ENCODE peak calls at places on chromosomes 5 and 9, in seven cellular contexts. Q, W, L, B, E, C and M are unnamed samples. For H3K36me3, the result is how much of the 10 kb centered on the place peaks cover.

GRCh38 chr5:103829585-103829984 is 267.0 kb upstream of the NUDT12 start:
- DNase-seq in Q (no peak), W (no peak), L (no peak), B (no peak), E (peak), C (no peak), M (no peak)

GRCh38 chr5:5178121-5178520 is 38.0 kb downstream of the ADAMTS16 start:
- DNase-seq in Q (peak), W (peak), L (no peak), B (no peak), E (no peak), C (no peak), M (no peak)

GRCh38 chr5:122091942-122092600 is 14.0 kb upstream of the LOX start:
- DNase-seq in Q (no peak), W (no peak), L (no peak), B (no peak), E (no peak), C (no peak), M (no peak)

GRCh38 chr9:94741856-94742255 is 15.4 kb downstream of the AOPEP start:
- DNase-seq in Q (no peak), W (no peak), L (no peak), B (no peak), E (no peak), C (no peak), M (no peak)

GRCh38 chr9:133142657-133143592 is 20.8 kb downstream of the GBGT1 start:
- DNase-seq in Q (no peak), W (no peak), L (no peak), B (no peak), E (no peak), C (no peak), M (peak)

GRCh38 chr5:172749881-172750608 is 20.9 kb downstream of the DUSP1 start:
- DNase-seq in Q (no peak), W (no peak), L (no peak), B (peak), E (no peak), C (no peak), M (no peak)

GRCh38 chr5:112396430-112396829 is 22.6 kb downstream of the EPB41L4A start:
- DNase-seq in Q (no peak), W (no peak), L (no peak), B (no peak), E (no peak), C (no peak), M (no peak)

GRCh38 chr5:32692066-32692746 is 18.9 kb upstream of the NPR3 start:
- DNase-seq in Q (no peak), W (no peak), L (no peak), B (no peak), E (no peak), C (no peak), M (no peak)

GRCh38 chr9:137393176-137394150 is 29.5 kb downstream of the EXD3 start:
- DNase-seq in Q (no peak), W (no peak), L (no peak), B (no peak), E (no peak), C (no peak), M (no peak)

GRCh38 chr5:130289132-130290088 is 385.1 kb downstream of the CHSY3 start:
- DNase-seq in Q (no peak), W (no peak), L (no peak), B (no peak), E (no peak), C (no peak), M (no peak)

GRCh38 chr5:75681125-75681830 is 36.0 kb downstream of the POC5 start:
- DNase-seq in Q (no peak), W (no peak), L (no peak), B (no peak), E (peak), C (peak), M (peak)

GRCh38 chr9:109726122-109726521 is 53.9 kb upstream of the PALM2AKAP2 start:
- DNase-seq in Q (no peak), W (no peak), L (no peak), B (no peak), E (no peak), C (no peak), M (no peak)

GRCh38 chr9:84670106-84670800 is 724 bp downstream of the NTRK2 start:
- DNase-seq in Q (no peak), W (peak), L (no peak), B (peak), E (no peak), C (no peak), M (no peak)

GRCh38 chr9:93517331-93517730 is 59.1 kb upstream of the PHF2 start:
- DNase-seq in Q (no peak), W (no peak), L (no peak), B (no peak), E (no peak), C (no peak), M (no peak)

GRCh38 chr5:115262066-115262404 is 642 bp downstream of the PGGT1B start:
- DNase-seq in Q (no peak), W (no peak), L (no peak), B (no peak), E (no peak), C (no peak), M (no peak)

GRCh38 chr9:90641868-90642558 is 611 bp downstream of the DIRAS2 start:
- DNase-seq in Q (no peak), W (no peak), L (no peak), B (no peak), E (no peak), C (no peak), M (no peak)

GRCh38 chr5:132854301-132854700 is 12.0 kb downstream of the GDF9 start:
- DNase-seq in Q (no peak), W (no peak), L (no peak), B (no peak), E (no peak), C (no peak), M (no peak)

GRCh38 chr9:98402272-98402840 is 146.9 kb upstream of the TBC1D2 start:
- DNase-seq in Q (no peak), W (no peak), L (no peak), B (no peak), E (no peak), C (no peak), M (no peak)

GRCh38 chr9:123796618-123797484 is 133.1 kb downstream of the DENND1A start:
- DNase-seq in Q (no peak), W (no peak), L (no peak), B (no peak), E (peak), C (no peak), M (no peak)

DNA sequence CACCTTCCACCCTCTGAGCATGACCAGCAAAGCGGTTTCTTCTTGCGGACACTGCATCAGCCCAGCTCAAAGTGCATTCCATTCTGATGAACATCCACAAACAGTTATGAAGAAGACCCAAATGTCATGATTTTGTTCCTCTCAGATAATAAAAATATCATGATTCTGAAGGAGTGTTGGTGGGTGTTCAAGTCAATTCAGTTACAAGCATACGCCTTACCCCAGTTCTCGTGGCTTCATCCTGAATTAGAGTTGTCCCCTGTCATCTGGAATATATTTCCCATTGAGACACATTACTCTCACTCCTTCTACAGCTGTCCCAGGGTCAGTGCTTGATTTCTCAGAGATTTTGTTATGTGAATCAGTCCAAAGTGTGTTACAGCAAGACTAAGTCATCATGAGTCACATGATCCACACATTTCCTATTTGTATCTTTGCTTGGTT is 325.4 kb downstream of the RFX3 start:
- DNase-seq in Q (no peak), W (no peak), L (no peak), B (no peak), E (no peak), C (no peak), M (no peak)
- H3K4me3 ChIP-seq in Q (no peak), W (no peak), L (no peak), B (no peak), E (no peak), C (no peak), M (no peak)

GRCh38 chr9:86599565-86599964 is 245.4 kb upstream of the TUT7 start:
- DNase-seq in Q (no peak), W (no peak), L (no peak), B (no peak), E (no peak), C (no peak), M (no peak)
- H3K36me3 ChIP-seq in Q (under half), W (under half), L (under half), B (under half), E (under half), C (under half), M (under half)

DNA sequence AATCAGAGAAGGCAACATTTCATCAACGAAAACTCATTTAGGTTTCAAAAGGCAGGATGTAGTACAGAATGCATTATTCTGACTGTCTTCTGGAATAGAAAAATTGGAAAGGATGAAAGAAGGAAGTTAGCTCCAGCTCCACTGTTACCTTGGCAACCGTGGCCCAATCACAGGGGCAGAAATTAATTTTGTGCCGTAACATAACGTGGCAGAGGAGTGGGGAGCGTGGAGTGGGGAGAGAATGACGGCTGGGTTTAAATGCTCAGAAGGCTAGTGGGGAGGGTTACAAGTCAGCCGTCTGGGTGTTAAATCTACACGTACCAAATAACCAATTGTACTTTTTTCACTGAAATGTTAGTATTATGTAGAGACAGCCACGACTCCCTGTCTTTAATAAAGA is 32.3 kb upstream of the EQTN start:
- DNase-seq in Q (no peak), W (no peak), L (no peak), B (no peak), E (no peak), C (no peak), M (no peak)
- H3K4me3 ChIP-seq in Q (no peak), W (no peak), L (no peak), B (no peak), E (no peak), C (no peak), M (no peak)

GRCh38 chr5:160048131-160048530 is 39.2 kb downstream of the TTC1 start:
- DNase-seq in Q (no peak), W (no peak), L (no peak), B (no peak), E (no peak), C (no peak), M (no peak)
- H3K36me3 ChIP-seq in Q (under half), W (under half), L (under half), B (half or more), E (under half), C (under half), M (under half)

DNA sequence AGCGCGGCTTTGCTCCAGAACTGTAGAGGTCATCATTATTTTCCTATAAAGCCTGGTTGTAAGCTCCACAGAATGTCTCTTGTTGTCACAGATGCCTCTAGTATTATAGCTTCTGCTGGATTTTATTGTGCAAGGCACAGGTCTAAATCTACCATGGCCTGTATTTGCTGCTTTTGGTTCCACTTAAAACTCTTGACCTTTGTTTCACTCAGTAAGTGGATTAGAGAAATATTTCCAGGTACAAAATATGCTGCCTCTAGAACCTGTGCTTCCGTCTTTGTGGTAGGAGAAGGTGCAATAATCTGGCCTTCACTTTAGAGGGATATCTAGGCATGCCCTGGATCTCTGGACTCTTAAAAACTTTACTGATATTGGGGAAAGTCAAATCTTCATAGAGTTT is 476.6 kb upstream of the CD180 start:
- DNase-seq in Q (no peak), W (no peak), L (no peak), B (no peak), E (no peak), C (no peak), M (no peak)
- H3K4me3 ChIP-seq in Q (no peak), W (no peak), L (no peak), B (no peak), E (no peak), C (no peak), M (no peak)

GRCh38 chr9:127664324-127664677 is 42.5 kb upstream of the CFAP157 start:
- DNase-seq in Q (no peak), W (no peak), L (no peak), B (no peak), E (peak), C (no peak), M (no peak)

GRCh38 chr9:127664678-127665507 is 41.9 kb upstream of the CFAP157 start:
- DNase-seq in Q (no peak), W (no peak), L (no peak), B (no peak), E (no peak), C (no peak), M (no peak)

GRCh38 chr9:127667906-127668305 is 38.9 kb upstream of the CFAP157 start:
- DNase-seq in Q (no peak), W (no peak), L (no peak), B (no peak), E (no peak), C (no peak), M (no peak)

GRCh38 chr9:127662617-127663016 is 44.2 kb upstream of the CFAP157 start:
- DNase-seq in Q (no peak), W (no peak), L (no peak), B (no peak), E (peak), C (no peak), M (no peak)

DNA sequence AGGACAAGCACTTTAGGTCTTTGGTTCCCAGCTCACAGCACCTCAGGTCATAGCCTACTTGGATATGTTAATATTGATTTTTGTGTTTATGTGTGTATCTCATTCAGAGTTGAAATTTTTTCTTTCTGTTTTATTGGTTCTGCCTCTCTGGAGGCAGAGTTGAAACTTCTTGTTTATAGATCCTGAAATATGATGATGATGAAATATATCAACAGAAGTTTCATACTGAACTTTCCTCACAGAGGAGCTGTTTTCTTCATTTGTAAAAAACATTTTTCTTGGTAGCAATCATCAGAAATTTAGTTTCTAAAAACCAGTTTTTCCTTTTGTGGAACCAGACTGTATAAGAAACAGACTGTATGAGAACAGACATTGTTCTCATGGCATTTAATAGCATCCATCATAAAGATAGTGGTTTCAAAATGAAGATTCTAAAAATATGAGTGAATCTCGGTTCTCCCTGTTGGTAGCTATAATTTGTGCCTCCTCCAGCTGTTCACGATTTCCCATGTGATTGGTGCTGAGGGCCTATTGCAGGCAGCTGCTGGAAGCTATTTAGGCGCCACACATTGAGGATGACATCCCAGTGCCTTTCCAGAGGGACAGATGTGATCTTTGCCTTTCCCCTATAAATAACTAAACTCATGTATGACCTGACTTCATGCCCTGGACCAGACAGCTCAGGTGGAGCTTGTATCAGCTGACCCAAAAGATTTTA is 39.5 kb upstream of the CFAP157 start:
- DNase-seq in Q (no peak), W (no peak), L (no peak), B (no peak), E (no peak), C (no peak), M (no peak)
- H3K36me3 ChIP-seq in Q (under half), W (under half), L (under half), B (half or more), E (under half), C (under half), M (under half)

GRCh38 chr5:14186132-14186830 is 43.1 kb downstream of the TRIO start:
- DNase-seq in Q (no peak), W (no peak), L (no peak), B (no peak), E (no peak), C (no peak), M (no peak)
- H3K4me3 ChIP-seq in Q (no peak), W (no peak), L (no peak), B (no peak), E (no peak), C (no peak), M (no peak)

DNA sequence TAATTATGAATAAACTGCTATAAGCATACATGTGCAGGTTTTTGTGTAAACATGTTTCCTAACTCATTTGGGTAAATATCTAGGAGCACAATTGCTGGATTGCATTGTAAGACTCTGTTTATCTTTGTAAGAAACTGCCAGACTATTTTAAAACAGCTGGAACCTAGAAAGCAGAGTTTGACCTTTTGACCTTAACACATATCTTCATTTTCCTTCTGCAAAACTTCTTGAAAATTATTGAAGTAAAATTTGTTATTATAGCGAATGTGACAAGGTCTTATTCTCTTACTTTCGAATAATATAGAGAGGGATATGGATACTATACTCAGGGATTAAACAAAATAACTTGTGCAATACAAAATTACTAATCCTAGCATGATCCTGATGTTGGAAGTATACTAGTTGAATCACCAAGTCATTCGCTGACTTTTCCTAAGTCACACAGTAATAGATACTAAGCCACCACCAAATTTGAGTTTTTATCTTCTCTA is 3.2 kb upstream of the ANXA1 start:
- DNase-seq in Q (no peak), W (no peak), L (no peak), B (no peak), E (no peak), C (no peak), M (no peak)
- H3K36me3 ChIP-seq in Q (under half), W (under half), L (under half), B (under half), E (under half), C (under half), M (under half)

GRCh38 chr9:29214162-29214520 is 1640.9 kb upstream of the C9orf72 start:
- DNase-seq in Q (peak), W (peak), L (no peak), B (no peak), E (no peak), C (no peak), M (no peak)

GRCh38 chr9:29212590-29213373 is 1639.5 kb upstream of the C9orf72 start:
- DNase-seq in Q (no peak), W (peak), L (no peak), B (no peak), E (no peak), C (no peak), M (no peak)

GRCh38 chr9:29214702-29215248 is 1641.5 kb upstream of the C9orf72 start:
- DNase-seq in Q (no peak), W (no peak), L (no peak), B (no peak), E (no peak), C (no peak), M (no peak)

GRCh38 chr9:29211681-29212589 is 1638.7 kb upstream of the C9orf72 start:
- DNase-seq in Q (peak), W (peak), L (peak), B (no peak), E (no peak), C (no peak), M (no peak)

GRCh38 chr9:29213374-29214161 is 1640.3 kb upstream of the C9orf72 start:
- DNase-seq in Q (no peak), W (peak), L (no peak), B (no peak), E (no peak), C (no peak), M (no peak)
- H3K4me3 ChIP-seq in Q (peak), W (peak), L (no peak), B (peak), E (no peak), C (no peak), M (no peak)